ENCODE peak calls at places on chromosome 10, in eight cellular contexts. A is B cell, X is foreskin fibroblast, R is cardiac fibroblast, Q is neural crest cell, G is Peyer's patch, V is fibroblast of the aortic adventitia, T is transverse colon. L is an unnamed sample.

GRCh38 chr10:94991243-94991888 is 52.9 kb downstream of the CYP2C9 start:
- DNase-seq in G (no peak), T (no peak), X (no peak), A (no peak), V (no peak), R (no peak), Q (no peak), L (no peak)

GRCh38 chr10:79374312-79375191 is 27.3 kb downstream of the PPIF start:
- DNase-seq in V (peak; percentile 82), A (peak; percentile 76), G (peak; percentile 83), X (peak; percentile 84), T (peak; percentile 84), R (peak; percentile 75), Q (peak; percentile 88), L (peak; percentile 93)

GRCh38 chr10:47415520-47416304 is 31.6 kb upstream of the ZNF488 start:
- DNase-seq in T (no peak), Q (no peak), X (no peak), A (no peak), R (no peak), G (no peak), V (no peak), L (peak; percentile 28)

GRCh38 chr10:129853236-129853946 is 110.7 kb downstream of the EBF3 start:
- DNase-seq in R (peak; percentile 45), V (peak; percentile 47), Q (no peak), X (peak; percentile 31), G (no peak), A (no peak), T (no peak), L (no peak)

GRCh38 chr10:129758591-129759021 is 205.5 kb downstream of the EBF3 start:
- DNase-seq in V (no peak), X (no peak), G (no peak), T (no peak), A (no peak), Q (no peak), R (no peak), L (peak; percentile 66)

GRCh38 chr10:86100581-86101061 is 266.0 kb downstream of the GRID1 start:
- DNase-seq in G (no peak), V (peak; percentile 1), R (no peak), A (no peak), X (no peak), T (no peak), Q (no peak), L (peak; percentile 50)

GRCh38 chr10:102422586-102423129 is 2.0 kb downstream of the FBXL15 start:
- DNase-seq in G (peak; percentile 93), V (peak; percentile 67), X (peak; percentile 93), A (peak; percentile 76), Q (peak; percentile 71), R (peak; percentile 75), T (peak; percentile 90), L (peak; percentile 96)

GRCh38 chr10:34150103-34150502 is 665.0 kb downstream of the PARD3 start:
- DNase-seq in G (no peak), X (no peak), R (no peak), V (no peak), T (no peak), A (no peak), Q (no peak), L (no peak)

GRCh38 chr10:112307631-112308502 is 24.7 kb downstream of the TECTB start:
- DNase-seq in R (peak; percentile 61), X (peak; percentile 36), A (peak; percentile 40), V (peak; percentile 62), Q (peak; percentile 28), T (peak; percentile 39), G (peak; percentile 55), L (no peak)

GRCh38 chr10:33129181-33129928 is 171.3 kb upstream of the ITGB1 start:
- DNase-seq in G (no peak), V (peak; percentile 93), A (no peak), T (no peak), X (peak; percentile 94), R (peak; percentile 85), Q (no peak), L (no peak)

GRCh38 chr10:91691255-91691654 is 58.4 kb upstream of the PPP1R3C start:
- DNase-seq in R (no peak), V (no peak), Q (no peak), A (no peak), X (no peak), G (no peak), T (no peak), L (no peak)

GRCh38 chr10:29199344-29199743 is 89.5 kb upstream of the LYZL1 start:
- DNase-seq in V (no peak), R (no peak), X (no peak), T (no peak), Q (no peak), G (no peak), A (no peak), L (no peak)

GRCh38 chr10:53536322-53536721 is 763.7 kb upstream of the MBL2 start:
- DNase-seq in T (no peak), V (no peak), G (no peak), A (no peak), Q (no peak), X (no peak), R (no peak), L (no peak)

GRCh38 chr10:104780165-104780564 is 139.1 kb downstream of the SORCS3 start:
- DNase-seq in V (no peak), X (no peak), T (no peak), G (no peak), Q (no peak), R (no peak), A (no peak), L (no peak)

GRCh38 chr10:77643795-77644468 is 6.3 kb upstream of the KCNMA1 start:
- DNase-seq in R (peak; percentile 82), V (peak; percentile 78), A (peak; percentile 58), G (no peak), Q (peak; percentile 40), T (peak; percentile 44), X (peak; percentile 79), L (no peak)

GRCh38 chr10:86027346-86027745 is 339.2 kb downstream of the GRID1 start:
- DNase-seq in T (no peak), G (no peak), R (no peak), Q (no peak), V (no peak), X (no peak), A (no peak), L (no peak)

GRCh38 chr10:115963848-115964247 is 309.2 kb downstream of the GFRA1 start:
- DNase-seq in G (no peak), X (peak; percentile 29), Q (no peak), V (peak; percentile 7), A (no peak), R (peak; percentile 22), T (no peak), L (no peak)
- TF ChIP-seq CTCF in G (no peak), X (peak; percentile 15), Q (peak; percentile 34), V (no peak), A (no peak), R (peak; percentile 14), T (no peak), L (no peak)

GRCh38 chr10:82221750-82222149 is 346.8 kb downstream of the NRG3 start:
- DNase-seq in G (no peak), Q (no peak), R (no peak), A (no peak), V (no peak), T (peak; percentile 10), X (no peak), L (no peak)
- TF ChIP-seq CTCF in G (no peak), Q (no peak), R (no peak), A (no peak), V (no peak), T (peak; percentile 25), X (no peak), L (no peak)

GRCh38 chr10:21954690-21955089 is 48.8 kb downstream of the DNAJC1 start:
- DNase-seq in A (no peak), Q (no peak), R (no peak), V (no peak), X (no peak), G (no peak), T (no peak), L (no peak)

GRCh38 chr10:21954132-21954531 is 49.4 kb downstream of the DNAJC1 start:
- DNase-seq in V (no peak), Q (no peak), G (no peak), X (no peak), A (no peak), R (no peak), T (no peak), L (no peak)

GRCh38 chr10:21950566-21950965 is 53.0 kb downstream of the DNAJC1 start:
- DNase-seq in G (no peak), X (no peak), V (peak; percentile 53), A (no peak), Q (no peak), T (no peak), R (no peak), L (no peak)

GRCh38 chr10:21953585-21954057 is 49.9 kb downstream of the DNAJC1 start:
- DNase-seq in G (no peak), V (peak; percentile 74), Q (no peak), R (peak; percentile 74), X (peak; percentile 59), A (peak; percentile 15), T (no peak), L (no peak)
- TF ChIP-seq CTCF in G (no peak), V (peak; percentile 46), Q (peak; percentile 70), R (peak; percentile 42), X (peak; percentile 35), A (peak; percentile 57), T (peak; percentile 21), L (no peak)

GRCh38 chr10:99714446-99714845 is 17.5 kb downstream of the COX15 start:
- DNase-seq in T (no peak), V (no peak), A (no peak), Q (no peak), R (no peak), X (no peak), G (no peak), L (no peak)

GRCh38 chr10:99708428-99709010 is 23.4 kb downstream of the COX15 start:
- DNase-seq in X (no peak), Q (no peak), R (no peak), V (peak; percentile 50), T (no peak), G (no peak), A (no peak), L (no peak)

GRCh38 chr10:99709480-99710229 is 22.3 kb downstream of the COX15 start:
- DNase-seq in G (no peak), Q (no peak), X (peak; percentile 75), V (peak; percentile 69), T (no peak), A (no peak), R (peak; percentile 32), L (no peak)

GRCh38 chr10:99711129-99711719 is 20.7 kb downstream of the COX15 start:
- DNase-seq in T (peak; percentile 35), R (peak; percentile 76), A (peak; percentile 63), X (peak; percentile 84), Q (no peak), G (no peak), V (peak; percentile 87), L (no peak)
- TF ChIP-seq CTCF in T (peak; percentile 51), R (peak; percentile 39), A (peak; percentile 70), X (peak; percentile 41), Q (peak; percentile 58), G (peak; percentile 66), V (peak; percentile 65), L (no peak)

GRCh38 chr10:43407576-43408330 is 1.2 kb downstream of the HNRNPF start:
- DNase-seq in G (peak; percentile 94), R (peak; percentile 93), Q (peak; percentile 60), A (peak; percentile 90), T (peak; percentile 93), V (peak; percentile 90), X (peak; percentile 96), L (peak; percentile 98)
- TF ChIP-seq CTCF in G (peak; percentile 37), R (peak; percentile 67), Q (peak; percentile 59), A (peak; percentile 70), T (peak; percentile 43), V (peak; percentile 60), X (peak; percentile 37), L (no peak)

L was measured in spleen.